ENCODE peak calls at places on chromosomes 5 and 9, in eight cellular contexts. E, R, A, Y, J, T, U and C are unnamed samples.

GRCh38 chr9:6567140-6567591 is 78.4 kb downstream of the GLDC start:
- DNase-seq in U (no peak), E (no peak), T (no peak), J (no peak), R (peak; percentile 47), Y (no peak), A (peak; percentile 97), C (no peak)

GRCh38 chr5:107523019-107523680 is 147.6 kb downstream of the EFNA5 start:
- DNase-seq in R (no peak), U (no peak), E (no peak), A (no peak), J (no peak), T (no peak), Y (no peak), C (no peak)

GRCh38 chr9:347667-348292 is 133.1 kb downstream of the DOCK8 start:
- DNase-seq in Y (no peak), R (no peak), A (peak; percentile 41), E (no peak), T (peak; percentile 2), J (peak; percentile 35), U (no peak), C (no peak)

GRCh38 chr5:125125031-125125823 is 378.8 kb upstream of the ZNF608 start:
- DNase-seq in Y (no peak), J (peak; percentile 67), A (peak; percentile 9), R (no peak), E (no peak), T (no peak), U (no peak), C (no peak)

GRCh38 chr9:93230601-93231000 is 46.7 kb downstream of the WNK2 start:
- DNase-seq in A (no peak), R (no peak), Y (no peak), U (peak; percentile 64), T (no peak), J (no peak), E (no peak), C (no peak)

GRCh38 chr9:14939378-14939777 is 29.1 kb upstream of the FREM1 start:
- DNase-seq in Y (no peak), T (no peak), R (no peak), E (no peak), U (no peak), J (no peak), A (no peak), C (no peak)

GRCh38 chr5:169071-169727 is 22.1 kb upstream of the LRRC14B start:
- DNase-seq in R (no peak), E (no peak), U (no peak), A (peak; percentile 83), Y (no peak), J (no peak), T (no peak), C (peak; percentile 41)

GRCh38 chr9:2497666-2498400 is 123.8 kb upstream of the VLDLR start:
- DNase-seq in R (no peak), A (no peak), Y (no peak), U (no peak), T (no peak), E (no peak), J (no peak), C (no peak)

GRCh38 chr9:102497709-102498108 is 497.4 kb upstream of the CYLC2 start:
- DNase-seq in E (no peak), Y (no peak), A (no peak), J (no peak), R (no peak), U (no peak), T (no peak), C (no peak)

GRCh38 chr9:124550080-124550479 is 42.9 kb upstream of the NR5A1 start:
- DNase-seq in J (no peak), E (no peak), A (no peak), T (no peak), R (no peak), Y (no peak), U (no peak), C (no peak)

GRCh38 chr9:109745335-109746283 is 34.4 kb upstream of the PALM2AKAP2 start:
- DNase-seq in U (peak; percentile 34), A (peak; percentile 75), T (no peak), R (no peak), Y (no peak), J (no peak), E (no peak), C (peak; percentile 26)

GRCh38 chr5:174166231-174167079 is 120.9 kb downstream of the NSG2 start:
- DNase-seq in A (no peak), J (peak; percentile 11), T (no peak), U (no peak), E (no peak), R (no peak), Y (no peak), C (peak; percentile 25)

GRCh38 chr5:44807269-44807668 is 1.5 kb upstream of the MRPS30 start:
- DNase-seq in A (no peak), J (no peak), T (no peak), U (no peak), E (no peak), R (no peak), Y (no peak), C (no peak)

GRCh38 chr5:135307143-135307903 is 91.7 kb downstream of the MACROH2A1 start:
- DNase-seq in Y (no peak), J (no peak), T (no peak), A (no peak), U (no peak), E (no peak), R (no peak), C (no peak)

GRCh38 chr9:89353989-89354388 is 35.7 kb downstream of the SECISBP2 start:
- DNase-seq in R (no peak), T (no peak), J (no peak), Y (no peak), U (no peak), A (no peak), E (no peak), C (no peak)

GRCh38 chr5:113376640-113377039 is 58.1 kb downstream of the TSSK1B start:
- DNase-seq in T (no peak), A (no peak), U (no peak), Y (no peak), J (no peak), E (no peak), R (no peak), C (no peak)

GRCh38 chr5:172178301-172179031 is 9.6 kb downstream of the STK10 start:
- DNase-seq in A (no peak), J (peak; percentile 78), T (no peak), Y (no peak), E (peak; percentile 53), U (no peak), R (no peak), C (peak; percentile 58)

GRCh38 chr5:54311178-54311811 is 922 bp upstream of the ARL15 start:
- DNase-seq in U (no peak), A (peak; percentile 26), E (no peak), Y (no peak), R (no peak), T (no peak), J (peak; percentile 31), C (no peak)

GRCh38 chr5:40021007-40021406 is 596.2 kb upstream of the DAB2 start:
- DNase-seq in T (no peak), R (no peak), U (no peak), Y (no peak), A (peak; percentile 2), J (no peak), E (no peak), C (no peak)

GRCh38 chr5:169686137-169686536 is 49.1 kb downstream of the DOCK2 start:
- DNase-seq in R (no peak), U (no peak), T (no peak), Y (no peak), J (no peak), E (no peak), A (no peak), C (no peak)

GRCh38 chr9:5698810-5699556 is 70.1 kb downstream of the RIC1 start:
- DNase-seq in R (no peak), J (no peak), E (no peak), Y (no peak), T (no peak), A (peak; percentile 83), U (no peak), C (no peak)

GRCh38 chr5:115543365-115543700 is 1.2 kb downstream of the FEM1C start:
- DNase-seq in J (no peak), A (no peak), T (no peak), U (no peak), E (no peak), Y (no peak), R (no peak), C (peak; percentile 17)

GRCh38 chr5:60338846-60339245 is 361.1 kb downstream of the DEPDC1B start:
- DNase-seq in R (no peak), T (no peak), Y (no peak), J (no peak), E (no peak), U (no peak), A (no peak), C (no peak)

GRCh38 chr5:163190762-163191161 is 246.6 kb upstream of the CCNG1 start:
- DNase-seq in Y (no peak), T (no peak), J (no peak), A (no peak), R (no peak), U (no peak), E (no peak), C (no peak)

GRCh38 chr9:104494808-104495207 is 9.3 kb upstream of the OR13F1 start:
- DNase-seq in T (peak; percentile 16), E (no peak), A (no peak), U (no peak), J (no peak), Y (no peak), R (no peak), C (no peak)

GRCh38 chr5:158484968-158485367 is 614.7 kb downstream of the EBF1 start:
- DNase-seq in U (no peak), E (no peak), T (no peak), J (no peak), R (no peak), Y (no peak), A (no peak), C (peak; percentile 13)

GRCh38 chr5:136043968-136044610 is 15.3 kb downstream of the TGFBI start:
- DNase-seq in E (no peak), A (no peak), U (no peak), T (no peak), J (no peak), Y (no peak), R (no peak), C (no peak)

GRCh38 chr5:151213803-151214613 is 9.9 kb downstream of the CCDC69 start:
- DNase-seq in R (no peak), J (peak; percentile 11), T (no peak), E (peak; percentile 81), U (peak; percentile 77), Y (no peak), A (no peak), C (peak; percentile 59)

GRCh38 chr5:37554938-37555337 is 175.8 kb downstream of the WDR70 start:
- DNase-seq in R (no peak), U (no peak), T (peak; percentile 16), A (no peak), J (peak; percentile 12), E (no peak), Y (no peak), C (no peak)

GRCh38 chr5:38715671-38716070 is 130.1 kb upstream of the OSMR start:
- DNase-seq in T (no peak), E (no peak), R (peak; percentile 10), U (no peak), J (no peak), Y (peak; percentile 38), A (peak; percentile 2), C (no peak)

GRCh38 chr5:38783011-38783551 is 62.7 kb upstream of the OSMR start:
- DNase-seq in U (no peak), E (no peak), R (no peak), J (no peak), A (peak; percentile 95), T (peak; percentile 89), Y (no peak), C (peak; percentile 20)